ENCODE peak calls at places on chromosomes 5 and 9, in six cellular contexts. C is endodermal cell, N is left ventricle myocardium inferior, I is NCI-H748 treated with DMSO at 0.1 percent for 48 hours, R is T1000, F is KG1. K is an unnamed sample.
A peak's percentile ranks its signal among the peaks of the same experiment; 100 is the strongest.

GRCh38 chr5:143192191-143192880 is 211.2 kb downstream of the NR3C1 start:
- DNase-seq in C (no peak), N (no peak), I (no peak), R (no peak), F (no peak), K (no peak)

GRCh38 chr5:72234265-72234700 is 85.8 kb downstream of the MRPS27 start:
- DNase-seq in C (no peak), N (no peak), I (no peak), R (no peak), F (peak; percentile 29), K (peak; percentile 66)

GRCh38 chr5:62960781-62961180 is 382.2 kb downstream of the LRRC70 start:
- DNase-seq in C (no peak), N (no peak), I (no peak), R (no peak), F (no peak), K (no peak)

GRCh38 chr9:124011460-124012301 is at the start of gene LHX2:
- DNase-seq in C (peak; percentile 97), N (peak; percentile 73), I (peak; percentile 88), R (peak; percentile 81), F (no peak), K (no peak)

GRCh38 chr9:72721086-72721485 is 199.7 kb downstream of the TMC1 start:
- DNase-seq in C (no peak), N (no peak), I (no peak), R (no peak), F (no peak), K (no peak)

GRCh38 chr9:5269249-5269715 is 35.2 kb downstream of the RLN2 start:
- DNase-seq in C (peak; percentile 63), N (no peak), I (no peak), R (no peak), F (no peak), K (no peak)

GRCh38 chr9:113702423-113702755 is 173.7 kb upstream of the ZNF618 start:
- DNase-seq in C (peak; percentile 54), N (no peak), I (no peak), R (no peak), F (no peak), K (no peak)

GRCh38 chr5:174511711-174512253 is 212.6 kb upstream of the MSX2 start:
- DNase-seq in C (no peak), N (no peak), I (peak; percentile 92), R (no peak), F (no peak), K (no peak)

GRCh38 chr5:153974131-153974812 is 64.4 kb downstream of the FAM114A2 start:
- DNase-seq in C (peak; percentile 77), N (no peak), I (peak; percentile 46), R (peak; percentile 28), F (no peak), K (peak; percentile 39)

GRCh38 chr5:36150676-36151433 is 832 bp downstream of the LMBRD2 start:
- DNase-seq in C (peak; percentile 78), N (no peak), I (peak; percentile 93), R (peak; percentile 29), F (peak; percentile 11), K (peak; percentile 29)

GRCh38 chr5:32443145-32443540 is 1.4 kb downstream of the ZFR start:
- DNase-seq in C (no peak), N (no peak), I (no peak), R (no peak), F (peak; percentile 10), K (peak; percentile 19)

K was measured in CD4-positive, alpha-beta memory T cell.